ENCODE peak calls at places on chromosomes 1 and 21, in five cellular contexts. H is HAP-1, D is adrenal gland, E is lower lobe of right lung, J is iPS DF 6.9. S is an unnamed sample.
A peak's percentile ranks its signal among the peaks of the same experiment; 100 is the strongest.

GRCh38 chr1:150551049-150551783 is 2.0 kb downstream of the ADAMTSL4 start:
- DNase-seq in H (no peak), D (no peak), E (no peak), J (no peak), S (no peak)

GRCh38 chr21:27300770-27301169 is 333.9 kb upstream of the ADAMTS5 start:
- DNase-seq in H (no peak), D (no peak), E (no peak), J (no peak), S (no peak)

GRCh38 chr1:226956942-226957713 is 17.0 kb downstream of the COQ8A start:
- DNase-seq in H (no peak), D (no peak), E (no peak), J (no peak), S (no peak)

GRCh38 chr1:42979888-42980800 is 21.5 kb upstream of the SLC2A1 start:
- DNase-seq in H (no peak), D (no peak), E (no peak), J (no peak), S (no peak)

GRCh38 chr1:10339815-10340214 is 59.0 kb upstream of the PGD start:
- DNase-seq in H (peak; percentile 83), D (peak; percentile 47), E (no peak), J (peak; percentile 39), S (peak; percentile 11)

GRCh38 chr1:246297314-246298273 is 209.5 kb downstream of the SMYD3 start:
- DNase-seq in H (no peak), D (no peak), E (no peak), J (no peak), S (no peak)

GRCh38 chr1:55146781-55147180 is 68.4 kb downstream of the USP24 start:
- DNase-seq in H (peak; percentile 29), D (peak; percentile 26), E (no peak), J (no peak), S (no peak)

GRCh38 chr1:17586172-17586963 is 46.9 kb downstream of the ARHGEF10L start:
- DNase-seq in H (no peak), D (no peak), E (no peak), J (no peak), S (peak; percentile 82)

GRCh38 chr1:38138498-38139233 is 92.1 kb upstream of the POU3F1 start:
- DNase-seq in H (no peak), D (peak; percentile 74), E (peak; percentile 79), J (no peak), S (peak; percentile 98)

GRCh38 chr1:54965624-54966340 is 14.6 kb upstream of the TMEM61 start:
- DNase-seq in H (no peak), D (peak; percentile 66), E (peak; percentile 71), J (no peak), S (peak; percentile 62)

GRCh38 chr1:226645279-226645976 is 93.7 kb downstream of the ITPKB start:
- DNase-seq in H (no peak), D (no peak), E (peak; percentile 38), J (no peak), S (no peak)

GRCh38 chr21:32372755-32373154 is 20.1 kb downstream of the URB1 start:
- DNase-seq in H (no peak), D (no peak), E (no peak), J (no peak), S (no peak)

GRCh38 chr1:156677616-156678596 is 699 bp upstream of the NES start:
- DNase-seq in H (peak; percentile 84), D (peak; percentile 50), E (peak; percentile 62), J (no peak), S (peak; percentile 59)

GRCh38 chr1:156676820-156677615 is at the start of gene NES:
- DNase-seq in H (peak; percentile 94), D (no peak), E (no peak), J (no peak), S (no peak)

GRCh38 chr1:156676450-156676819 is 772 bp downstream of the NES start:
- DNase-seq in H (no peak), D (no peak), E (no peak), J (no peak), S (no peak)

GRCh38 chr1:156675271-156675708 is 1.9 kb downstream of the NES start:
- DNase-seq in H (no peak), D (no peak), E (no peak), J (no peak), S (no peak)

GRCh38 chr1:156675715-156676311 is 1.4 kb downstream of the NES start:
- DNase-seq in H (peak; percentile 65), D (no peak), E (no peak), J (no peak), S (no peak)
- H3K4me3 ChIP-seq in H (peak overlapping the region; percentile 24), D (peak overlapping the region; percentile 35), E (peak overlapping the region; percentile 64), J (peak overlapping the region; percentile 54), S (no peak overlapping the region)

DNA sequence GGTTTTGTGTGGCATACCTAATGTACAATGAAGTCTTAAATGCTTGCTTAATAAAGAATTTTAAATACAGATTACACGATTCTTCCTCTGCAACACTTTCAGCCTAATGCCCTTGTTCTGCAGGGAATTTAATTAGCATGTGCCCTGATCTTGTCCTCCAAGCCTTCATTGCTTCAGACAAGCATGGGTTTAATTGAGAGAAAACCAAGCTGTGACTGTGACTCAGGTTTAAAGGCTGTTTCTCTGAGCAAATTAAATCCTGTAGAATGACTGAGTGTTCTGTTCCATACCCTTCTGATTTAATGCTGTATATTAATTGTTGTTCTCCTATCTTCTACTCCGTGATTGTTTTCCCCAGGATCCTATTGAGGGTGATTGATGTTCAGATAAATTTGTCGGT is 269.0 kb upstream of the PRMT6 start:
- DNase-seq in H (no peak), D (no peak), E (no peak), J (no peak), S (no peak)
- H3K9me3 ChIP-seq in H (no peaks in the 10 kb centered on the region), D (no peaks in the 10 kb centered on the region), E (no peaks in the 10 kb centered on the region), J (no peaks in the 10 kb centered on the region), S (no peaks in the 10 kb centered on the region)

DNA sequence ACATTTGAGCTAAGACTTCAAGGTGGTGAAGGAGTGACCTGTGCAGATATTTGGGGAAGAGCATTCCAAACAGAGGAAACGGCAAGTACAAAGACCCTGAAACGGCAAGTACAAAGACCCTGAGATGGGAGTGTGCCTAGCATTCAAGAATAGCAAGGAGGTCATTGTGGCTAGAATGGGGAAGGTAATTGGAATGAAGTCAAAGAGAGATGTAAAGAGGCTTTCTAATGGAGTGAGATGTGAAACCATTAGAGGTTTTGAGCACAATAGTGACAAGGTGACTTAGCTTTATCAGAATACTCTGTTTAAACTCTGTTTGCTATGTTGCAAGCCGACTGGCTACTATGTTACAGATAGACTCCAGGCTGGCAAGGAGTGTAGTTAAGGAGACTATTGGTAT is 4.4 kb downstream of the CDC7 start:
- DNase-seq in H (no peak), D (no peak), E (no peak), J (no peak), S (no peak)
- H3K4me3 ChIP-seq in H (no peak overlapping the region), D (no peak overlapping the region), E (no peak overlapping the region), J (no peak overlapping the region), S (no peak overlapping the region)

DNA sequence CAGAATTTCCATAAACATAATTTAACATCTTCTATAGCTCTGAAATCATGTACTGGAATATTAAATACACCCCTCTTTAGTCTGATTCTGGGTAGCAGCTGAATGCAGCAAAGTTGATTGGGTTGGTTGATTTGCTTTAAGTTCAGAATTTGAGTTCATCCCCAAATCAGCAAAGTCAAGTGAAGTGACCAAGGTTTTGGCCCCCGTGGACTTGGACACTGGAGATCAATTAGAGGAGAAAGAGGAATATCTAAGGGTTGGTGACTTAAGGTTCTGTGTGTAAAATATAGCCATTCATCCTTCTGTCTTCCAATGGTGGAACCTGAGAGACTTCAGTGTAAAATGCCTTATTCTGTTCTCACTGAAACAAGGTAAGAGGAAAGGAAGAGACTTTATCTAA is at the start of gene OR2L13:
- DNase-seq in H (no peak), D (no peak), E (no peak), J (no peak), S (no peak)
- H3K9me3 ChIP-seq in H (no peaks in the 10 kb centered on the region), D (no peaks in the 10 kb centered on the region), E (no peaks in the 10 kb centered on the region), J (peaks cover 5% of the 10 kb centered on the region), S (no peaks in the 10 kb centered on the region)

GRCh38 chr1:6580588-6581270 is 935 bp downstream of the ZBTB48 start:
- DNase-seq in H (peak; percentile 68), D (peak; percentile 47), E (peak; percentile 58), J (no peak), S (no peak)
- H3K4me3 ChIP-seq in H (peak overlapping the region; percentile 75), D (peak overlapping the region; percentile 91), E (peak overlapping the region; percentile 90), J (peak overlapping the region; percentile 82), S (peak overlapping the region; percentile 86)

DNA sequence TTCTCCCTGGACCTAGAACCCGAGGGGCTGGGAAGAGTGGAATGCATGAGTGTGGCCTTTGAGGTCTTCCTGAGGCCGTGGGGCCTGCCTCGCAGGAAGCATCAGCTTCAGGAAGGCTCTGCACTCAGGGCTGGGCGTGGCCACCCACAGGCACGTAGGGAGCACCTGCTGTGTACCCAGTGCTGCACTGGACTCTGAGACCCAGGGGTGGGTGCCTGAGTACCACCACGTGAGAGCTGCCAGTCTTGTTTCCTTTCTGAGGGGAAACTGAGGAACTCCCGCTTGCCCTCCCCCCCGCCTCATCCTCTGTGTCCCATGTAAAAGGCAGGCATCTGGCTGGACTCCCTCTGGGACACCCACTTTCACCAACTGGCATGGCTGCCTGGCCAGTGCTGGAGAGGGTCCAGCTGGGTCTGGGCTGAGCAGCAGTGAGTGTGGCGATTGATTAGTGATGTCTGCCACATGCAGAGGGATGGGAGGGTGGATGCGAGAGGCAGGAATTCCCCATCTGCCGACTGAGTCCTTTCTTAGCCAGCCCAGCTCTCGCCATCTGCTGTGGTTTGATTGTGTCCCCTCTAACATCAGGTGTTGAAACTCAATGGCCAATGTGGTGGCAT is 30.2 kb upstream of the TTC34 start:
- DNase-seq in H (no peak), D (no peak), E (no peak), J (no peak), S (no peak)
- H3K9me3 ChIP-seq in H (no peaks in the 10 kb centered on the region), D (no peaks in the 10 kb centered on the region), E (no peaks in the 10 kb centered on the region), J (peaks cover 52% of the 10 kb centered on the region), S (no peaks in the 10 kb centered on the region)

GRCh38 chr1:97073169-97073568 is 351.6 kb downstream of the PTBP2 start:
- DNase-seq in H (no peak), D (no peak), E (no peak), J (no peak), S (no peak)
- H3K4me3 ChIP-seq in H (no peak overlapping the region), D (no peak overlapping the region), E (no peak overlapping the region), J (no peak overlapping the region), S (no peak overlapping the region)

DNA sequence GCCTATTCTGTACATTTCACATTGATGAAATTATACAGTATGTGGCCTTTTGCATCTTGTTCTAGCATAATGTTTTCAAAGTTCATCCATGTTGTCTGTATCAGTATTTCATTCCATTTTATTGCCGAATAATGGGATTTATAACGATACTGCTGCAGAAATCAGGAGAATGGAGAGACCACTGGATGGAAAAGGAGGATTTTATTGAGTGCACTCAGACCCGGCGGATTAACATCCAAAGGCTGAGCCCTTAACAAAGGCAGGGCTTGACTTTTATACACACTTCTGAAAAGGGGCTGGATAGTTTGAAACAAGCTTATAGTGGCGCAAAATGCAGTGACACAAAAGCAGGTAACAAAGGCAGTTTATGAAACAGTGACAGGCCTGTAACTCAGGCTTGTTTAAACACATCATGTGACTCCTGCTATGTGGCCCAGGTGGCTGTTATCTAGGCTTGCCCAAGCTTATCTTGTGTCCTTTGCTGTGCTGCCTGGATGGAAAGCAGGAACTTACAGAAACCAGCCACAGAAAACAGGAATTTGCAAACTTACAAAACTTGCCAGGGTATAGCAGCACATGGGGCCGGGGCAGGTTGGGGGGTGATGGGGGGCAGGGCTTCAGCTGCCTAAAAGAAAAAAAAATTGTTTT is 32.8 kb upstream of the KCNJ15 start:
- DNase-seq in H (no peak), D (no peak), E (no peak), J (peak; percentile 29), S (peak; percentile 38)
- H3K9me3 ChIP-seq in H (peaks cover 3% of the 10 kb centered on the region), D (no peaks in the 10 kb centered on the region), E (peaks cover 37% of the 10 kb centered on the region), J (peaks cover 1% of the 10 kb centered on the region), S (peaks cover 56% of the 10 kb centered on the region)

GRCh38 chr1:206705187-206705586 is 20.5 kb downstream of the MAPKAPK2 start:
- DNase-seq in H (peak; percentile 63), D (no peak), E (no peak), J (no peak), S (peak; percentile 87)
- H3K4me3 ChIP-seq in H (no peak overlapping the region), D (no peak overlapping the region), E (no peak overlapping the region), J (no peak overlapping the region), S (no peak overlapping the region)

S was measured in MG63.